ENCODE peak calls at places on chromosomes 6 and 20, in four cellular contexts. B is AG10803, L is adrenal gland, M is tibial artery. G is an unnamed sample.
A peak's percentile ranks its signal among the peaks of the same experiment; 100 is the strongest.

GRCh38 chr6:161498359-161498758 is 224.5 kb upstream of the AGPAT4 start:
- DNase-seq in L (no peak), M (no peak), B (peak; percentile 59), G (no peak)

GRCh38 chr6:55980627-55981211 is 105.3 kb upstream of the BMP5 start:
- DNase-seq in M (no peak), L (peak; percentile 28), B (peak; percentile 43), G (no peak)

GRCh38 chr6:34795836-34796425 is 4.0 kb downstream of the BLTP3A start:
- DNase-seq in L (no peak), M (no peak), B (peak; percentile 15), G (no peak)

GRCh38 chr6:97440590-97441176 is 157.7 kb upstream of the MMS22L start:
- DNase-seq in L (no peak), B (peak; percentile 22), M (no peak), G (no peak)

GRCh38 chr6:99588618-99589289 is 17.9 kb upstream of the PRDM13 start:
- DNase-seq in L (peak; percentile 72), B (peak; percentile 72), M (peak; percentile 76), G (peak; percentile 26)

GRCh38 chr20:34920055-34920454 is 35.6 kb downstream of the GSS start:
- DNase-seq in M (no peak), B (no peak), L (no peak), G (no peak)

GRCh38 chr6:73107016-73107415 is 118.3 kb downstream of the KHDC1L start:
- DNase-seq in L (no peak), M (no peak), B (peak; percentile 22), G (no peak)

GRCh38 chr20:47036091-47036880 is 141.6 kb downstream of the EYA2 start:
- DNase-seq in B (no peak), L (no peak), M (no peak), G (no peak)

GRCh38 chr6:35037289-35038038 is 103.7 kb downstream of the TCP11 start:
- DNase-seq in B (no peak), M (no peak), L (no peak), G (no peak)

GRCh38 chr20:25309395-25310267 is 61.7 kb downstream of the PYGB start:
- DNase-seq in B (peak; percentile 86), M (peak; percentile 73), L (peak; percentile 68), G (no peak)

DNA sequence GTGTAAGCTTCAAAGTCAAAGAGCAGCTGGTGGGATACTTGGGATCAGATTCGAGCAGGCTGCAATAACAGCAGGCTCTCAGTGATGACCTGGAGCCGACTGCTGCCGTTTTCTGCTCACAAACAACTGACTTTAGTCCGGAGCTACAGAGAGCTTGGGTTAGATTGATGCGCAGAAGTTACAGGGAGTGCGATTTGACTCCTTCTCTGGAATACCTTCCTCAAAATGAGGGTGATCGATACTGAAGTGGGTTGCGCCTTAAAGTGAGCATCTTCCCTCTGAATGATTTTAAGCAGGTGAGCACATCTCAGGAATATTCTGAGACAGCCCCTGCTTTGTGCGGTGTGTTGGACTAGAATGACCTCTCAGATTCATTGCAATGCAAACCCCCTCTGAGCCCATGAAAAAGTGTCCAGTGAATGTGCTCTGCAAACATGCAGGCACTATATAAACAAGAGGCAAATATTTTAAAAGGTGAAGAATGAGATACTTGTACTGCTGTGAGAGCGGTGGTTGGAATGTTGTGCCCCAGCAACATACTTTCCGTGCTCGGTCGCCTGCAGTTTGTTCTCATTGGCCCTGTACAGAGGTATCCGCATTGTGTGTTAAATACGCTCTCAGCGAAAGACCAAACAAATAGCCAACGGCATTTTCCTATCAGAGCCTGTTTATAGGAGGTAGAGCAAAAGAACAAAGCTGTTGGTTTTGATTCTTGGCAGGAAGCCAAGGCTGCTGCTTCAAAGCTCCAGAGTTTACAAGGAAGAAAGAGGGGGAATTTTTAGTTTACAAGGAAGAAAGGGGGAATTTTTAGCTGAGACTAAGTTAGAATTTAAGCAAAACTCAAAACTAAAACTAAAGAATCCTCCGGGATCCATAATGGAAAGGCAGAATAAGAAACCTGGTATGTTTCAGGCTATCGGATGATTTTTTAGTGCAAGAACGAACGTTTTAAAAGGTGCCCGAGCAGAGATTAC is 67.7 kb downstream of the PHACTR2 start:
- DNase-seq in L (peak; percentile 54), M (no peak), B (peak; percentile 64), G (peak; percentile 52)
- H3K4me3 ChIP-seq in L (no peak overlapping the region), M (peak overlapping the region; percentile 24), B (peak overlapping the region; percentile 0), G (peak overlapping the region; percentile 2)

GRCh38 chr20:63973160-63973479 is 3.4 kb upstream of the ZNF512B start:
- DNase-seq in L (no peak), B (no peak), M (no peak), G (no peak)

GRCh38 chr20:63970714-63971431 is 1.1 kb upstream of the ZNF512B start:
- DNase-seq in M (no peak), B (no peak), L (no peak), G (no peak)

GRCh38 chr20:63974402-63975200 is 4.8 kb downstream of the SAMD10 start:
- DNase-seq in M (no peak), B (no peak), L (no peak), G (peak; percentile 11)

GRCh38 chr20:63972312-63973159 is 2.8 kb upstream of the ZNF512B start:
- DNase-seq in B (no peak), M (no peak), L (peak; percentile 20), G (peak; percentile 55)

GRCh38 chr20:63973636-63974401 is 4.1 kb upstream of the ZNF512B start:
- DNase-seq in M (peak; percentile 90), L (peak; percentile 89), B (peak; percentile 74), G (peak; percentile 92)
- H3K4me3 ChIP-seq in M (peak overlapping the region; percentile 41), L (no peak overlapping the region), B (peak overlapping the region; percentile 63), G (peak overlapping the region; percentile 34)

GRCh38 chr6:136920216-136920857 is 1.8 kb upstream of the SLC35D3 start:
- DNase-seq in B (no peak), M (no peak), L (no peak), G (no peak)
- H3K4me3 ChIP-seq in B (peak overlapping the region; percentile 50), M (peak overlapping the region; percentile 56), L (no peak overlapping the region), G (no peak overlapping the region)

GRCh38 chr20:44207066-44207723 is 3.4 kb downstream of the OSER1 start:
- DNase-seq in M (no peak), L (no peak), B (no peak), G (no peak)

GRCh38 chr20:44209691-44210421 is 715 bp downstream of the OSER1 start:
- DNase-seq in L (peak; percentile 45), B (peak; percentile 22), M (no peak), G (no peak)

GRCh38 chr20:44208165-44208564 is 2.4 kb downstream of the OSER1 start:
- DNase-seq in L (no peak), M (no peak), B (no peak), G (no peak)

GRCh38 chr20:44210422-44211176 is at the start of gene OSER1:
- DNase-seq in B (peak; percentile 96), L (peak; percentile 98), M (peak; percentile 99), G (peak; percentile 97)

GRCh38 chr20:44208770-44209169 is 1.8 kb downstream of the OSER1 start:
- DNase-seq in L (no peak), B (peak; percentile 50), M (no peak), G (no peak)
- H3K4me3 ChIP-seq in L (no peak overlapping the region), B (peak overlapping the region; percentile 90), M (peak overlapping the region; percentile 98), G (peak overlapping the region; percentile 97)

GRCh38 chr6:129663531-129663930 is 46.4 kb downstream of the ARHGAP18 start:
- DNase-seq in L (no peak), B (no peak), M (no peak), G (no peak)

GRCh38 chr6:129667034-129667433 is 42.9 kb downstream of the ARHGAP18 start:
- DNase-seq in M (no peak), B (no peak), L (no peak), G (no peak)

GRCh38 chr6:129667621-129668020 is 42.4 kb downstream of the ARHGAP18 start:
- DNase-seq in L (peak; percentile 76), M (no peak), B (peak; percentile 67), G (no peak)

GRCh38 chr6:129662980-129663431 is 47.0 kb downstream of the ARHGAP18 start:
- DNase-seq in B (no peak), M (no peak), L (no peak), G (no peak)

DNA sequence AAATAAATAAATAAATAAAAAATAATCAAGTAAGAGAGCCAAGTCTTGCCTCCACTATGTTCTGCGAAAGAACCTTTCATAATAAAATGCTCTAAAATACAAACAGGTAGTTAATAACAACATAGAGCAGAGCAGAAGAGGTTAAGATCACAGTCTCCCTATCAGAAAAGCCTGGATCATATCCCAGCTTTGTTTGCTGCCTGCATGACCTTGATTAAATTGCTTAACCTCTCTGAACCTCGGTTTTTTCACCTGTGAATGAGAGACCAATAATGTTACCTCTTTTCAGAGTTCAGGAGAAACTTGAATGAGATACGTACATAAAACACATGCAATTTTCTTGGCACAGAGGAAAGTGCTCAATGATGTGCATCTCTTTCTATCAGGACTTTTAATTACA is 44.4 kb downstream of the ARHGAP18 start:
- DNase-seq in M (no peak), B (no peak), L (no peak), G (no peak)
- H3K4me3 ChIP-seq in M (no peak overlapping the region), B (no peak overlapping the region), L (no peak overlapping the region), G (no peak overlapping the region)

GRCh38 chr6:130780137-130780536 is 47.1 kb upstream of the SMLR1 start:
- DNase-seq in B (no peak), M (no peak), L (no peak), G (no peak)

GRCh38 chr6:130779658-130780033 is 47.6 kb upstream of the SMLR1 start:
- DNase-seq in B (no peak), M (no peak), L (no peak), G (no peak)

GRCh38 chr6:130781557-130781956 is 45.6 kb upstream of the SMLR1 start:
- DNase-seq in L (no peak), M (no peak), B (no peak), G (no peak)

GRCh38 chr6:130776287-130776925 is 50.8 kb upstream of the SMLR1 start:
- DNase-seq in L (no peak), B (no peak), M (no peak), G (no peak)

GRCh38 chr6:130778946-130779657 is 48.1 kb upstream of the SMLR1 start:
- DNase-seq in B (peak; percentile 77), M (no peak), L (no peak), G (no peak)
- H3K4me3 ChIP-seq in B (peak overlapping the region; percentile 30), M (no peak overlapping the region), L (no peak overlapping the region), G (no peak overlapping the region)

DNA sequence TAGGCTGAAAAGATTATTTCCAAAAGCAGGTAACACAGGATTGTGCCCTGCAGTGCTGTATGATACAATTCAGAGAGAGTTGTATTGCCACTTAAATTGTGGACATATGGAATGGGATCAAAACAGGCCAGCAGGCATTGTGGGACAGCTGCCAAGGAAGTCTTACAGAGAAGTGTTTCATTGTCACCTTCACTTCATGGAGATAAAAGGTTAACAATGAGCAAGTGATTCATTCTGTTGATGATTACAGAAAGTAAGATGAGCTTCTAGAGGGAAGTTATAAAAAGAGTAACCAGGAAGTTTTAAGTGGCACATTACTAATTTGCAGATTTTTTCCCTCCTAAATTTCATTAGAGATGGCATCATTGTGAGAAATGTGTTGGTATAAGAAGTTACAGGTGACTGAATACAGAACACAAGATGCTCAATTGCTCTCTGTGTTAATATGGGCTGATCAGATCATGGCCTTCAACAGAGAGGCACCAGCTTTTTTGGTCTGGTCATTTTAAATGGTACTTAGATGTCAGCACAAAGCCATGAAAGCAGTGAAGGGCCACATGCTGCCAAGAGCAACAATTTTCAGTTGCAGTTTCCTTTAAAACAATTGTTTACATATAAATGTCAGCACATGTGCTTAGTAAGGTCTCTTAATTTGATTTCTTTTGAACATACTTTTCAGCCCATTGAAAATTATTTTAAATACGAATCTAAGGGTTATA is 402.5 kb upstream of the FKBP1C start:
- DNase-seq in B (no peak), M (no peak), L (no peak), G (no peak)
- H3K4me3 ChIP-seq in B (no peak overlapping the region), M (no peak overlapping the region), L (no peak overlapping the region), G (no peak overlapping the region)